ENCODE peak calls at places on chromosome 17, in four cellular contexts. H is HepG2, V is K562, D is GM12878. B is an unnamed sample.
A peak's percentile ranks its signal among the peaks of the same experiment; 100 is the strongest.

GRCh38 chr17:63946440-63947363 is 14.6 kb upstream of the CD79B start:
- DNase-seq in H (peak; percentile 48), V (peak; percentile 77), D (no peak), B (peak; percentile 45)

GRCh38 chr17:42337442-42337841 is 49.1 kb downstream of the STAT5A start:
- DNase-seq in H (no peak), V (no peak), D (peak; percentile 94), B (no peak)

GRCh38 chr17:76500074-76500744 is 1.0 kb downstream of the RHBDF2 start:
- DNase-seq in H (no peak), V (no peak), D (no peak), B (no peak)

GRCh38 chr17:57605734-57606105 is 139.4 kb downstream of the CCDC182 start:
- DNase-seq in H (no peak), V (no peak), D (no peak), B (no peak)

GRCh38 chr17:75808905-75809621 is 24.5 kb downstream of the UNK start:
- DNase-seq in H (no peak), V (peak; percentile 67), D (peak; percentile 57), B (no peak)

GRCh38 chr17:39599665-39600468 is 7.9 kb downstream of the NEUROD2 start:
- DNase-seq in H (no peak), V (no peak), D (no peak), B (no peak)

GRCh38 chr17:67606896-67607604 is 110.7 kb upstream of the NOL11 start:
- DNase-seq in H (no peak), V (no peak), D (no peak), B (no peak)

GRCh38 chr17:4480929-4481898 is 17.5 kb upstream of the SPNS2 start:
- DNase-seq in H (no peak), V (no peak), D (no peak), B (no peak)

GRCh38 chr17:74380086-74380958 is 13.0 kb downstream of the GPR142 start:
- DNase-seq in H (no peak), V (no peak), D (no peak), B (peak; percentile 44)

GRCh38 chr17:77723071-77723908 is 235.2 kb upstream of the TNRC6C start:
- DNase-seq in H (no peak), V (no peak), D (no peak), B (no peak)

GRCh38 chr17:565506-565905 is 149.1 kb downstream of the VPS53 start:
- DNase-seq in H (peak; percentile 18), V (no peak), D (no peak), B (peak; percentile 33)

GRCh38 chr17:82054351-82055022 is 2.8 kb downstream of the GPS1 start:
- DNase-seq in H (no peak), V (no peak), D (no peak), B (no peak)

GRCh38 chr17:22461460-22462145 is 769.3 kb downstream of the KCNJ18 start:
- DNase-seq in H (no peak), V (peak; percentile 78), D (no peak), B (no peak)

GRCh38 chr17:5364156-5364555 is 55.3 kb downstream of the NUP88 start:
- DNase-seq in H (no peak), V (no peak), D (no peak), B (no peak)

GRCh38 chr17:65305778-65306177 is 168.6 kb downstream of the RGS9 start:
- DNase-seq in H (no peak), V (no peak), D (no peak), B (no peak)

GRCh38 chr17:15941781-15942180 is 3.1 kb upstream of the ADORA2B start:
- DNase-seq in H (no peak), V (no peak), D (no peak), B (no peak)

GRCh38 chr17:64411999-64412771 is 21.5 kb upstream of the PECAM1 start:
- DNase-seq in H (no peak), V (no peak), D (no peak), B (no peak)

GRCh38 chr17:76467809-76468633 is 618 bp downstream of the AANAT start:
- DNase-seq in H (no peak), V (no peak), D (no peak), B (no peak)

GRCh38 chr17:6327007-6327406 is 107.9 kb downstream of the AIPL1 start:
- DNase-seq in H (no peak), V (peak; percentile 2), D (no peak), B (no peak)

GRCh38 chr17:65228734-65229390 is 91.7 kb downstream of the RGS9 start:
- DNase-seq in H (no peak), V (peak; percentile 80), D (peak; percentile 89), B (no peak)

DNA sequence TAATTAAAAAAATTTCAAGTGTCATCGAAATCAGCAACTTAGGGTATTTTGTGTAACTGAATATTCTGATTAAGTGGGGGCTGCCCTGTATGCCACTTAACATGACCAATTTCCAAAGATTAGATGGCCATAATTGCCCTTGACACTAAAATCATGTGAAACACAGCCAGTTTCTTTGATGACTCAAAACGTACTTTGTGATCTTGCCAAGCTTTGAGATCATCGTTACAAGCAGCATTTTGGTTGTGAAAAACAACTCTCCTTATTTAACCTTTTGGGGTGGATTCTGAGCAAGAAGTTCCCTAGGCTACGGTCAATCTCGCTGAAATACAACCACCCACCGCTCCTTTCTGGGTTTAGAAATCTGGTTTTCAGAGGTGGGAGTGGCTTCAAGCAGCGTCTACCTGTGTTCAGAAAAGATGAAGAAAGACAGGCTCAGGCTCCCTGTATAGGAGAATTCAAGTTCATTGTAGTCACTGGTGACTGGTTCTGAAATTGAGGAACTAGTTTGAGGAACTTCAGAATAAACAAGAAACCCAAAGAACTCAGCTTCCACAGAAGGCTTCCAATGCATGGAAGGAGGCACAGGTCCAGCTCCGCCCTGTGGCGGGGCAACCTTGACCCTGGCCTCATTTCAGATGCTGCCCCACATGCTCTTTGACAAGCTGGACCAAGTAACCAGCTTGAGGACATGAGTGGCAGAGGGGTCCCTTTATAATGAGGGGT is 9.4 kb downstream of the MAP3K14 start:
- DNase-seq in H (no peak), V (no peak), D (peak; percentile 90), B (no peak)
- TF ChIP-seq SMC3 in H (no peak), V (no peak), D (peak; percentile 10), B (peak; percentile 2)

DNA sequence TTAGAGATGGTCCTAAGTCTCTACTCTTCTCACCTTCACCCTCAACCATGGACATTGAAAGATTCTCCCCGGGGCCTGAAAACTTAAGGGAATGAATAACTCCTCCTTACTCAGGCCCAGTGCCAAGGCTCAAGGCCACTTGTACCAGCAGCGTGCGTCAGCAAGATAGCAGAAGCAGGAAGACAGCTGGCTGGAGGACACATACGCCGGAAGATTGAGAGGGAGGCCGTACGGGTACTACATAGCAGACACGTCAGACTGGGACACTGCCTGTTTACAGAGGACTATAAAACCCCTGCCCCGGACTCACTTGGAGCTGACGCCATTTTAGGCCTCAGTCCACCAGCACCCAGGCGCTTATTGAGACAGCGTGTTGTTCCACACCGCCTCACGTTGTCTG is 75.8 kb upstream of the MED13 start:
- DNase-seq in H (no peak), V (no peak), D (no peak), B (peak; percentile 48)
- TF ChIP-seq JUNB in H (no peak), V (no peak), D (no peak), B (no peak)

GRCh38 chr17:35243459-35244204 is 760 bp downstream of the SLFN5 start:
- DNase-seq in H (no peak), V (no peak), D (no peak), B (peak; percentile 40)
- TF ChIP-seq EP300 in H (no peak), V (no peak), D (no peak), B (no peak)

GRCh38 chr17:27547301-27547683 is 83.7 kb upstream of the LGALS9 start:
- DNase-seq in H (no peak), V (peak; percentile 65), D (no peak), B (no peak)

GRCh38 chr17:27549251-27549919 is 81.6 kb upstream of the LGALS9 start:
- DNase-seq in H (no peak), V (no peak), D (no peak), B (no peak)

GRCh38 chr17:27546624-27547300 is 84.2 kb upstream of the LGALS9 start:
- DNase-seq in H (no peak), V (no peak), D (peak; percentile 66), B (no peak)

GRCh38 chr17:27550291-27550930 is 80.6 kb upstream of the LGALS9 start:
- DNase-seq in H (no peak), V (no peak), D (no peak), B (no peak)

GRCh38 chr17:27548369-27548768 is 82.6 kb upstream of the LGALS9 start:
- DNase-seq in H (no peak), V (no peak), D (no peak), B (no peak)
- TF ChIP-seq SMC3 in H (no peak), V (no peak), D (no peak), B (no peak)

DNA sequence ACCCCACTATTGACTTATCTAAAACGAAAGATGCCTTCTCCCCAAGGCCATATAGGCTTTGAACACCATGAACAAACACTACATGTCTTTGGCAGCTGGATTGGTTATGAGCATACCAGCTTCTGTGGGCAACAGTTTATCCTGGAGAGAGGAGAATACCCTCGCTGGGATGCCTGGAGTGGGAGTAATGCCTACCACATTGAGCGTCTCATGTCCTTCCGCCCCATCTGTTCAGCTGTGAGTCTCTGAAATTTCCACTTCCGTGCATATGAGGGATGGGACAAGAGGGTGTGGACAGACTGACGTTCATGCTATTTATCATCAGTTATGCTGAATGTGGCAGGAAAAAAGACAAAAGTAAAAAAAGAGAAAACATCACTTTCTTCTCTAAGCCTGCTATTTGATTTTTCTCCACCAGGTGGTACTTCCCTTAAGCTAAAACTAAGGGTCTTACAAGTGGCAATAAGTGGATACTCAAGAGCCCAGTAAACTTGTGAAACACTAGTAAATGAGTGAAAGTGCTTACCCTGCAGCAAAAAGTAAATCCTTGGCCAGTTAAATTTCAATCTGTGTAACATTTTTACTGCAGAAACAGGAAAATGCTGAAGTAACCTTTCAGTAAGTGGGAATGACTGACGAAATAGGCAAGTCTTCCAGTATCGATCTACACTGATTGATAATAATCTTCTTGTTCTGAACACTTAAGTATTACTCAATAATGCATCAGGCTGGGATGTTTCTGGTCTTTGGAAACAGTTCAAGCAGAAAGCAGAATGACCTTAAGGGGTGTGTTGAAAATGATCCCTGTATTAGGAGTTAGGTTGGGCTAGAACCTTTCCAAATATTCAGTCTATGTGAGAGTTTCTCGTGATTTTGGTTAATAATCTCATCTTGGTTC is 5.6 kb downstream of the CRYBA1 start:
- DNase-seq in H (no peak), V (peak; percentile 34), D (no peak), B (peak; percentile 59)
- TF ChIP-seq JUNB in H (no peak), V (no peak), D (no peak), B (no peak)

GRCh38 chr17:50110591-50111349 is 15.6 kb downstream of the PDK2 start:
- DNase-seq in H (no peak), V (no peak), D (no peak), B (no peak)

GRCh38 chr17:50112694-50113093 is 17.3 kb downstream of the SAMD14 start:
- DNase-seq in H (no peak), V (no peak), D (no peak), B (no peak)

GRCh38 chr17:50109785-50110184 is 14.6 kb downstream of the PDK2 start:
- DNase-seq in H (no peak), V (no peak), D (no peak), B (no peak)

GRCh38 chr17:50113624-50114320 is 16.2 kb downstream of the SAMD14 start:
- DNase-seq in H (no peak), V (no peak), D (no peak), B (no peak)

GRCh38 chr17:50111687-50112655 is 16.8 kb downstream of the PDK2 start:
- DNase-seq in H (peak; percentile 84), V (no peak), D (no peak), B (no peak)
- TF ChIP-seq EP300 in H (no peak), V (no peak), D (no peak), B (no peak)

DNA sequence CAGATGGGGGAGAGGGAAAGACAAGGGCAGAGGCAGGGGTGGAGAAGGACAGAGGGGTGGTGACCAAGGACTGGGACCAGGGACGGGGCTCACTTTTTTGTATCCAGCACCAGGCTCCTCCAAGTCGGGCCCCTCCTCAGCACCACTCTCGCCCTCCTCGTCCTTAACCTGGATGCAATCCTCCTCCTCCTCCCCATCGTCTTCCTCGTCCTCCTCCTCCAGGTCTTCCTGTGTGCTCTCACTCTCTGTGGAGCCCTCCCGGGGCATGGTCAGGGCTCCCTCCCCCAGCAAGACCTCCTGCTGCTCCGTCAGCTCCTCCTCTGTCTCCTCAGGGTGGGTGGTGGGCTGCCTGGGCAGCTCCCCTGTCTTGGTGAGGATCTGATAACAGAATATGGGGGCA is 16.8 kb downstream of the G6PC3 start:
- DNase-seq in H (no peak), V (peak; percentile 38), D (no peak), B (no peak)
- TF ChIP-seq SMC3 in H (no peak), V (no peak), D (no peak), B (no peak)